ENCODE peak calls at places on chromosome 18, in nine cellular contexts. X is endothelial cell, K is astrocyte, P is adrenal gland, C is lower lobe of right lung, Z is IMR-90, G is upper lobe of left lung, Q is GM10248, V is esophagus squamous epithelium. N is an unnamed sample.

GRCh38 chr18:59763541-59764136 is 66.4 kb upstream of the CCBE1 start:
- DNase-seq in G (no peak), C (no peak), X (no peak), Q (no peak), P (no peak), V (no peak), Z (peak), K (no peak), N (no peak)

GRCh38 chr18:11279461-11279860 is 130.1 kb upstream of the PIEZO2 start:
- DNase-seq in C (no peak), V (no peak), Z (no peak), P (peak), Q (no peak), K (no peak), G (no peak), X (no peak), N (no peak)

GRCh38 chr18:37578886-37579513 is 13.4 kb upstream of the CELF4 start:
- DNase-seq in V (no peak), Z (peak), G (no peak), K (no peak), P (peak), C (no peak), X (no peak), Q (peak), N (peak)

GRCh38 chr18:13435596-13436333 is 217.2 kb downstream of the LDLRAD4 start:
- DNase-seq in V (no peak), Z (no peak), G (no peak), X (no peak), P (peak), C (no peak), K (peak), Q (no peak), N (peak)

GRCh38 chr18:48445540-48445939 is 36.4 kb upstream of the ZBTB7C start:
- DNase-seq in V (no peak), C (peak), G (peak), K (peak), Z (peak), X (peak), Q (peak), P (peak), N (peak)

GRCh38 chr18:79354350-79354749 is 41.4 kb upstream of the NFATC1 start:
- DNase-seq in Q (no peak), V (no peak), X (no peak), Z (no peak), C (no peak), P (peak), G (no peak), K (no peak), N (no peak)

GRCh38 chr18:42261731-42262130 is 306.7 kb downstream of the PIK3C3 start:
- DNase-seq in Z (no peak), G (no peak), C (no peak), Q (no peak), V (no peak), K (no peak), X (no peak), P (no peak), N (no peak)

GRCh38 chr18:79750980-79751571 is 46.7 kb upstream of the KCNG2 start:
- DNase-seq in X (no peak), P (no peak), Q (no peak), V (no peak), C (no peak), Z (no peak), K (no peak), G (peak), N (no peak)

GRCh38 chr18:79393181-79393598 is 2.5 kb upstream of the NFATC1 start:
- DNase-seq in G (peak), K (no peak), Q (no peak), P (no peak), Z (no peak), X (peak), C (no peak), V (no peak), N (no peak)

GRCh38 chr18:12076424-12077140 is 17.1 kb upstream of the ANKRD62 start:
- DNase-seq in G (peak), C (no peak), V (no peak), Q (no peak), K (peak), P (peak), Z (peak), X (peak), N (peak)

GRCh38 chr18:26056291-26056690 is 34.1 kb downstream of the SS18 start:
- DNase-seq in C (no peak), K (peak), V (no peak), Z (peak), P (no peak), X (no peak), G (no peak), Q (no peak), N (peak)

GRCh38 chr18:13888317-13888716 is 27.0 kb downstream of the MC2R start:
- DNase-seq in P (no peak), C (no peak), G (no peak), Q (no peak), V (no peak), K (no peak), Z (no peak), X (no peak), N (no peak)

GRCh38 chr18:12067671-12068070 is 26.0 kb upstream of the ANKRD62 start:
- DNase-seq in X (no peak), G (no peak), P (no peak), V (no peak), Z (no peak), Q (no peak), C (no peak), K (no peak), N (no peak)

GRCh38 chr18:11791131-11791530 is 60.1 kb upstream of the CHMP1B start:
- DNase-seq in X (no peak), V (no peak), G (no peak), Q (no peak), P (no peak), Z (no peak), C (no peak), K (no peak), N (no peak)

GRCh38 chr18:80009661-80010550 is 21.5 kb upstream of the TXNL4A start:
- DNase-seq in Q (no peak), P (peak), V (no peak), Z (peak), G (peak), K (peak), X (no peak), C (no peak), N (peak)

GRCh38 chr18:74476154-74476553 is 19.0 kb upstream of the DIPK1C start:
- DNase-seq in V (no peak), Q (no peak), Z (peak), X (peak), P (peak), C (no peak), K (no peak), G (no peak), N (peak)

GRCh38 chr18:62101236-62101635 is 85.6 kb downstream of the PIGN start:
- DNase-seq in Z (peak), Q (no peak), C (no peak), X (no peak), G (no peak), P (no peak), V (no peak), K (peak), N (peak)

GRCh38 chr18:68596016-68596415 is 118.9 kb downstream of the TMX3 start:
- DNase-seq in K (no peak), V (no peak), C (no peak), G (no peak), Q (no peak), P (no peak), Z (no peak), X (no peak), N (no peak)

GRCh38 chr18:61273533-61273932 is 59.7 kb upstream of the CDH20 start:
- DNase-seq in G (no peak), V (no peak), K (no peak), X (no peak), Z (no peak), C (no peak), P (no peak), Q (no peak), N (no peak)

GRCh38 chr18:31450409-31450808 is 2.9 kb downstream of the DSG3 start:
- DNase-seq in Z (no peak), Q (no peak), V (no peak), X (no peak), K (peak), G (no peak), P (no peak), C (no peak), N (peak)

GRCh38 chr18:32271649-32272324 is 81.9 kb downstream of the MEP1B start:
- DNase-seq in Q (peak), V (no peak), C (no peak), X (peak), K (peak), Z (peak), G (no peak), P (peak), N (peak)

GRCh38 chr18:31819106-31819924 is 58.6 kb upstream of the SLC25A52 start:
- DNase-seq in Q (peak), V (no peak), X (no peak), C (no peak), Z (peak), P (no peak), K (peak), G (no peak), N (peak)

GRCh38 chr18:72588339-72588738 is 44.2 kb upstream of the CBLN2 start:
- DNase-seq in P (no peak), G (no peak), Q (no peak), K (no peak), X (no peak), Z (no peak), C (no peak), V (no peak), N (no peak)

GRCh38 chr18:70431203-70431624 is 142.4 kb downstream of the SOCS6 start:
- DNase-seq in X (no peak), P (no peak), K (peak), Q (no peak), C (no peak), G (no peak), Z (peak), V (no peak), N (peak)

GRCh38 chr18:60372598-60372997 is at the start of gene MC4R:
- DNase-seq in Q (no peak), G (peak), P (no peak), C (no peak), X (no peak), K (peak), Z (peak), V (no peak), N (peak)

GRCh38 chr18:6729247-6730091 is at the start of gene ARHGAP28:
- DNase-seq in P (peak), C (peak), X (peak), K (peak), Q (peak), G (peak), V (peak), Z (peak), N (peak)

DNA sequence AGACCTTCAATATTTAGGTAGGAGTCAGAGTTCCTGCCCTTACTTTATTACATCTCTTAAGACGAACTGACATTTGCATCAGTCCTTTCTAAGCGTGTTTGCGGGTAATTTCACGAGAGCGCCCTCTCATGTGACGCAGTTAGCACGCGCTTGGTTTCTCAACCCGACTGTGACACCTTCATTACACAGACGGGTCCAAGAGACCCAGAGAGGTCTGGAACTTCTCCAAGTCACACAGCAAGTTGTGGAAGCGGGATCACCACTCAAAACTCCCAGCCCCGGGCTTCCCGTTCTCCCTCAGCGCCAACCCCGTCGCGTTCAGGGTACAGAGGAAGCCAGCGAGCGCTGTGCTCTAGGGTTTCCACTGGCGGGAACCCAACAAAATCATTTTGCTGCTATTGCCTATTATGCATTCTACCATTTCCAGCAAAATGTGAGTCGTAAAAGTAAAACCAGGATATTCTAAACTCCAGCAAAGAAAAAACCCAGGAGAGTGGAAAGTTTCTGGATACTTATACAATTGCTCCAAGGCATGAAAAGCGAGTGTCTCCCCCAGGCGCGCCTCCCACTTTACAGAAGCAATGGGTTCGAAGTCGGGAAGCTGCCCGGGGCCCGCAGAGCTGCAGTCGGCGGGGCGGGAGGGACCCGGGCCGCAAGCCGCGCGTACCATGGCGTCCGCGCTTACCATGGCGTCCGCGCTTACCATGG is 583 bp downstream of the ENOSF1 start:
- DNase-seq in P (peak), Q (peak), X (peak), K (peak), Z (peak), C (peak), G (peak), V (no peak), N (peak)
- TF ChIP-seq CTCF in P (no peak), Q (peak), X (no peak), K (no peak), Z (peak), C (no peak), G (no peak), V (no peak), N (no peak)

GRCh38 chr18:55840601-55841170 is 252.7 kb upstream of the TCF4 start:
- DNase-seq in X (no peak), Z (no peak), K (no peak), Q (no peak), V (no peak), G (no peak), P (no peak), C (no peak), N (no peak)

GRCh38 chr18:55841314-55841713 is 253.3 kb upstream of the TCF4 start:
- DNase-seq in Z (no peak), G (no peak), V (no peak), Q (no peak), X (no peak), C (no peak), K (peak), P (no peak), N (no peak)

GRCh38 chr18:55839350-55839749 is 251.4 kb upstream of the TCF4 start:
- DNase-seq in Q (no peak), V (no peak), C (no peak), Z (peak), G (no peak), X (no peak), P (no peak), K (peak), N (peak)

GRCh38 chr18:55838841-55839240 is 250.8 kb upstream of the TCF4 start:
- DNase-seq in P (no peak), C (no peak), X (no peak), Q (no peak), Z (peak), K (peak), G (no peak), V (no peak), N (no peak)

DNA sequence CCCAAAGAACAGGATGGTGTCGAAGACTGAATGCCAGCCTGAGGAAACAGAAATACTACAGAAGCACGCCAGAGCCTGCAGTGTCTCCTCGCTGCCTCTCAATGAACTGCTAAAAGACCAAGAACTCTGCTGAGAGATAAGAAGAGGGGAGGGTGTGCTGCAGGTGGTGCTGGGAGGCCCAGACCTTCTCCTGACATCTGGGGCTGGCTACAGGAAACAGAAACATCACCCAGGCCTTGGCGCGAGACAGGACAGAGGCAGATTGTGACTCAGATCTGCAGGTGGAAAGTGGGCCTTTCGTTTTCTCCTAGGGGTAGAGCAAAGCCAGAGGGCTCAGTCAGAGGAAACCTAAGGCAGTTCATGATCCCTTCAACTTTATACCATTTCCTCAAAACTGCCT is 250.3 kb upstream of the TCF4 start:
- DNase-seq in K (no peak), P (no peak), X (no peak), Z (no peak), C (no peak), Q (no peak), G (no peak), V (no peak), N (no peak)
- TF ChIP-seq CTCF in K (no peak), P (no peak), X (no peak), Z (no peak), C (no peak), Q (no peak), G (no peak), V (no peak), N (no peak)

DNA sequence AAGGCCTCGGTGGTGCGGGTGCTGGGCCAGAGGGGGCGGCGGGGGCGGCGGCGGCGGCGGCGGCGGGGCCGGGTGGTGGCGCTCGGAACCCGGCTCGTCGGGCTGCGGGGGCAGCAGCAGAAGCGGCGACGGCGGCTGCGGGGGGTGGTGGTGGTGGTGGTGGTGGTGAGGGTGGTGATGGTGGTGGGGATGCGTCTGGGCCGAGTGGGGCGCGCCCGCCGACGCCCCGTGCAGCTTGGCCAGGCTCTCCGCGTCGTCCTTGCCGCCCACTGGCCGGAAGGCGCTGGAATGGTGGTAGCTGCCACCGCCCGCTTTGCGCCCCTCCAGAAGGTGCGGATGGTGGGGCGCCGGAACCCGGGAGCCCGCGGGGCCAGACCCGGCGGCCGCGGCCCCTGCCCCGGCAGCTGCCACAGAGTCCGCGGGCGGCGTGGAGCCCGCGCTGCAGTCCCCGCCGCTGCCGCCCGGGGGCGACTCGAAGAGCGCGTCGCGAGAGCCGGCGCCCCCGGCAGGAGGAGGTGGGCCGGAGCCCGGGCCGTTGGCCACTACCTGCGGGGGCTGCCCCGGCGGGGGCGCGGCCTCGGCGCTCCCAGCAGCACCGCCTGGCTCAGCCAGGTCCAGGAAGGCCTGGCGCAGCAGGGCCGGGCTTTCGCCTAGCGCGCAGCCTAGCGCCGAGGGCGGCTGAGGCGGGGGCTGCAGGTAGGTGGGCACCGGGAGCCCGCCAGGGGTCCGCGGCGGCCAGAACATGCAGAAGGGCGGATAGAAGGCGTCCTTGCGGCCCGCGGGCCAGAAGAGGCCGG is 4.2 kb downstream of the SKOR2 start:
- DNase-seq in P (no peak), K (no peak), G (no peak), C (no peak), Z (no peak), V (no peak), X (peak), Q (peak), N (no peak)
- TF ChIP-seq CTCF in P (peak), K (no peak), G (peak), C (no peak), Z (peak), V (peak), X (peak), Q (no peak), N (no peak)

GRCh38 chr18:76529433-76529811 is 34.4 kb upstream of the ZNF516 start:
- DNase-seq in C (no peak), Z (no peak), K (no peak), X (no peak), G (no peak), P (no peak), V (no peak), Q (no peak), N (no peak)

GRCh38 chr18:76524900-76525698 is 30.1 kb upstream of the ZNF516 start:
- DNase-seq in Q (no peak), X (peak), V (no peak), P (peak), G (no peak), C (no peak), Z (peak), K (peak), N (peak)

GRCh38 chr18:76530846-76531245 is 35.8 kb upstream of the ZNF516 start:
- DNase-seq in Q (no peak), Z (no peak), C (no peak), X (no peak), K (no peak), P (no peak), G (no peak), V (no peak), N (no peak)

GRCh38 chr18:76530391-76530790 is 35.3 kb upstream of the ZNF516 start:
- DNase-seq in K (no peak), G (no peak), X (no peak), Q (no peak), C (no peak), V (no peak), Z (no peak), P (no peak), N (no peak)

DNA sequence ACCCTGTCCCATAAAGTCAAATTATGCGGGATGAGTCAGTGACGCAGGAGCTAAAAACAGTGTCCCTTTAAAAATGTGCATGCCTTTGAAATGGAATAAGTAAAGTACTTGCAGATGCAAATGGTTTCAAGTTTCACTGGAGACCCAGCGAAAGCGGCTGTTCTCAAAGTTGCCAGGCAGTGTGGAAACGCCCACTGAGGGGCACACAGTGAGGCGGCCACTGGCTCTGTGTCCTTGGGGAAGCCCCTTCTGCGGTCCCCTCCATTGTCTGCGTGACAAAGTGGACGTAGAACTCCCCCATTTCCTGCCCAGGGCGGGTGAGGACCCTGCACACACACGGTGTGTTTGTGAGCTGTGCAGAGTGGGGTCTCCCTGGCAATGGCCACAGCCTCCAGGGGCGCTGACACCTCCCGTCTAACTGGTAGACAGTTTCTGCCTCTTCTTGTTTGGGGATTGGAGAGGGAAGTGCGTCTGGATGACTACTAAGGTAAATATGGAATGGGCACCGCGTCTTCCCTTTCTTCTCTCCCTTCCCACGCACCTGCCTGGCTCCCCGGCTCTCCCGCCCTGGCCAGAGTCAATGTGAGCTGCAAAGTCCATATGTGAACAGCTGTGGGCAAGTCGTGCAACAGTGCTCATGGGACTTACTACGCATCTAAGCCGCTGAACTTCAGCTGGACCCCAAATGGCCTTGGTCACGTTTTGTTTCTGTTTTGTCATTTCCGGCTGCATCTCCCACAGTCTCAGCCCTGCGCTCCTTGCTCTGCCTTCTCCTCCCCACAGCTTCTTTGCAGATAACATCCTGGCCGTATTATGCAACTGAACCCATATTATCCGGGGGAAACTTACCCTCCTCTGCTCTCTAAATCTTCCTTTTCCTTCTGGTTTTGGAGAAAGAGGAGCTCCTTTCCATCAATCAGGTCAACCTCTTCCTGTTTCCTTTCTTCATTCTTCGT is 33.7 kb upstream of the ZNF516 start:
- DNase-seq in Q (peak), Z (peak), C (no peak), V (no peak), X (peak), P (peak), G (peak), K (peak), N (peak)
- TF ChIP-seq CTCF in Q (no peak), Z (peak), C (no peak), V (no peak), X (no peak), P (no peak), G (no peak), K (no peak), N (peak)